ENCODE peak calls at places on chromosomes 5 and 9, in six cellular contexts. S, R, U, V, Y and P are unnamed samples.
A peak's percentile ranks its signal among the peaks of the same experiment; 100 is the strongest.

GRCh38 chr9:119368681-119369581 is at the start of gene BRINP1:
- DNase-seq in S (peak; percentile 19), R (no peak), U (no peak), V (no peak), Y (peak; percentile 49), P (no peak)

GRCh38 chr9:126261584-126262356 is 64.9 kb upstream of the MVB12B start:
- DNase-seq in S (no peak), R (no peak), U (no peak), V (no peak), Y (no peak), P (no peak)

GRCh38 chr5:17157916-17158529 is 59.4 kb upstream of the BASP1 start:
- DNase-seq in S (peak; percentile 79), R (peak; percentile 100), U (no peak), V (no peak), Y (no peak), P (peak; percentile 69)

GRCh38 chr5:84614907-84615306 is 230.2 kb upstream of the EDIL3 start:
- DNase-seq in S (no peak), R (no peak), U (no peak), V (no peak), Y (no peak), P (no peak)

GRCh38 chr9:135212961-135213360 is 125.5 kb downstream of the OLFM1 start:
- DNase-seq in S (no peak), R (no peak), U (no peak), V (no peak), Y (no peak), P (no peak)

GRCh38 chr9:98811051-98811650 is 3.7 kb downstream of the GALNT12 start:
- DNase-seq in S (peak; percentile 57), R (peak; percentile 96), U (no peak), V (no peak), Y (no peak), P (peak; percentile 26)

GRCh38 chr5:107594253-107595045 is 76.3 kb downstream of the EFNA5 start:
- DNase-seq in S (no peak), R (no peak), U (no peak), V (no peak), Y (no peak), P (no peak)

GRCh38 chr9:18707489-18708210 is 233.7 kb downstream of the ADAMTSL1 start:
- DNase-seq in S (no peak), R (no peak), U (no peak), V (no peak), Y (no peak), P (no peak)

GRCh38 chr5:73745806-73746205 is 119.8 kb downstream of the ARHGEF28 start:
- DNase-seq in S (no peak), R (no peak), U (no peak), V (no peak), Y (no peak), P (no peak)
- H3K4me2 ChIP-seq in S (no peak overlapping the region), R (no peak overlapping the region), U (no peak overlapping the region), V (no peak overlapping the region), Y (no peak overlapping the region), P (peak overlapping the region; percentile 33)

GRCh38 chr5:135092476-135092875 is 58.4 kb upstream of the PITX1 start:
- DNase-seq in S (no peak), R (no peak), U (no peak), V (no peak), Y (no peak), P (no peak)
- H3K4me3 ChIP-seq in S (no peak overlapping the region), R (no peak overlapping the region), U (no peak overlapping the region), V (no peak overlapping the region), Y (no peak overlapping the region), P (no peak overlapping the region)

GRCh38 chr9:136365775-136366223 is 2.3 kb upstream of the DNLZ start:
- DNase-seq in S (no peak), R (no peak), U (no peak), V (no peak), Y (no peak), P (no peak)

GRCh38 chr9:136363606-136364368 is at the start of gene DNLZ:
- DNase-seq in S (peak; percentile 87), R (peak; percentile 76), U (peak; percentile 66), V (peak; percentile 32), Y (no peak), P (peak; percentile 78)

GRCh38 chr9:136363106-136363605 is 388 bp downstream of the DNLZ start:
- DNase-seq in S (peak; percentile 95), R (peak; percentile 91), U (peak; percentile 91), V (peak; percentile 68), Y (peak; percentile 89), P (peak; percentile 93)

GRCh38 chr9:136364942-136365774 is 1.6 kb upstream of the DNLZ start:
- DNase-seq in S (no peak), R (no peak), U (no peak), V (no peak), Y (no peak), P (no peak)

GRCh38 chr9:136364369-136364748 is 815 bp upstream of the DNLZ start:
- DNase-seq in S (no peak), R (no peak), U (no peak), V (no peak), Y (no peak), P (no peak)
- TF ChIP-seq POLR2A in S (no peak), R (no peak), U (no peak), V (no peak), Y (no peak), P (no peak)

GRCh38 chr9:121636411-121636865 is 15.0 kb upstream of the DAB2IP start:
- DNase-seq in S (no peak), R (peak; percentile 46), U (no peak), V (no peak), Y (no peak), P (peak; percentile 65)
- H3K4me2 ChIP-seq in S (no peak overlapping the region), R (no peak overlapping the region), U (no peak overlapping the region), V (no peak overlapping the region), Y (no peak overlapping the region), P (no peak overlapping the region)

GRCh38 chr9:77177894-77178794 is 810 bp downstream of the VPS13A start:
- DNase-seq in S (peak; percentile 32), R (peak; percentile 31), U (no peak), V (no peak), Y (no peak), P (peak; percentile 49)

GRCh38 chr9:77177143-77177893 is at the start of gene VPS13A:
- DNase-seq in S (peak; percentile 94), R (peak; percentile 91), U (peak; percentile 88), V (peak; percentile 69), Y (peak; percentile 92), P (peak; percentile 91)

GRCh38 chr9:77183581-77183980 is 6.2 kb downstream of the VPS13A start:
- DNase-seq in S (no peak), R (no peak), U (no peak), V (no peak), Y (no peak), P (no peak)

GRCh38 chr9:77176686-77177142 is 620 bp upstream of the VPS13A start:
- DNase-seq in S (no peak), R (no peak), U (no peak), V (no peak), Y (no peak), P (no peak)

DNA sequence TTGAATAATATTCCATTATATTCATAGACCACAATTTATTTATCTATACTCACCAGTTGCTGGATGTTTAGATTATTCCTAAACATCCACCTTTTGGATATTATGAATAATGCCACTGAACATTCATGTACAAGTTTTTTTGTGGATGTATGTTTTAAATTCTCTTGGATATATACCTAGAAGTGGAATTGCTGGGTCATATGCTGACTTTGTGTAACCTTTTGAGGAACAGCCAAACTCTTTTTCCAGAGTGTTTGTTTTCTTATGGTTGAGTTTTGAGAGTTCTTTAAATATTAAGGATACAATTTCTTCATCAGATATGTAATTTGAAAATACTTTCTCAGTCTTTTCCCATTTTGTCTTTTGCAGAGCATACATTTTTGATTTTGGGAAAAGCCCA is 2.7 kb downstream of the VPS13A start:
- DNase-seq in S (no peak), R (peak; percentile 71), U (no peak), V (no peak), Y (no peak), P (no peak)
- H3K4me3 ChIP-seq in S (no peak overlapping the region), R (no peak overlapping the region), U (no peak overlapping the region), V (peak overlapping the region; percentile 98), Y (no peak overlapping the region), P (no peak overlapping the region)

DNA sequence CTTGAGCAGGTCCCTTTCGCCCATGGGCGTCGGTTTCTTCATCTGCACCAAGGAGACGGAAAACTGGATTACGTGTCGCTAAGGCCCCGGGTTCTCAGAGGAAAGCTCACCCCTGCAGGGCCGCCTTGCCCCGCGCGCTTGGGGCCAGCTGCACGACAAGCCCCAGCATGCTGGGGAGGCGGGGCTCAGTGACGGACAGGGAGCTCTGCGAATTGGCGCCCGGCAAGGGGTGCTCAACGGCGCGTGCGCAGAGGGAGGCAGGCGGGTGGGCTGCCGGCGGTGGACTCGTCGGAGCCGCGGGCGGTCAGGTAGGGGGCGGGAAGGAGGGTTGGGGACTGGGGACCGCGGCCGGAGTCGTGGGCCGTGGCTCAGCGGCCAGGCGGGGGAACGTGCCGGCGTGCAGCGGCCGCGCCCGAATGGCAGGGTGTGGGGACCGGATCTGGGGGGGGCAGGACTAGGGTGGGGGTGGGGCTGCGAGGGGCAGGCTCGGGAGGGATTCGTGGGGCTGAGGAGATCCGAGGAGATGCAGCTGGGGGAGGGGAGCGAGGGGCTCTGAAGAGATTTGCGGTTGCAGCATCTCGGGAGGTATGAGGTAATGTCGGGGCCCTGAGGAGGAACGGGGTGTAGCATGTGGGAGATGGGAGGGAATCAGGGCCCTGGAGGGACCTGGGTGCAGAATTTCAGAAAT is at the start of gene TRIM32:
- DNase-seq in S (peak; percentile 88), R (peak; percentile 81), U (peak; percentile 51), V (peak; percentile 51), Y (peak; percentile 82), P (peak; percentile 92)
- TF ChIP-seq POLR2A in S (peak; percentile 80), R (peak; percentile 35), U (peak; percentile 86), V (peak; percentile 88), Y (peak; percentile 70), P (peak; percentile 19)

GRCh38 chr5:174090147-174090546 is 44.6 kb downstream of the NSG2 start:
- DNase-seq in S (no peak), R (no peak), U (no peak), V (no peak), Y (no peak), P (no peak)

GRCh38 chr5:174096619-174097018 is 51.1 kb downstream of the NSG2 start:
- DNase-seq in S (no peak), R (no peak), U (no peak), V (no peak), Y (no peak), P (no peak)

GRCh38 chr5:174091006-174091578 is 45.6 kb downstream of the NSG2 start:
- DNase-seq in S (no peak), R (no peak), U (no peak), V (no peak), Y (no peak), P (no peak)

GRCh38 chr5:174094857-174095606 is 49.5 kb downstream of the NSG2 start:
- DNase-seq in S (no peak), R (no peak), U (no peak), V (peak; percentile 33), Y (no peak), P (no peak)

DNA sequence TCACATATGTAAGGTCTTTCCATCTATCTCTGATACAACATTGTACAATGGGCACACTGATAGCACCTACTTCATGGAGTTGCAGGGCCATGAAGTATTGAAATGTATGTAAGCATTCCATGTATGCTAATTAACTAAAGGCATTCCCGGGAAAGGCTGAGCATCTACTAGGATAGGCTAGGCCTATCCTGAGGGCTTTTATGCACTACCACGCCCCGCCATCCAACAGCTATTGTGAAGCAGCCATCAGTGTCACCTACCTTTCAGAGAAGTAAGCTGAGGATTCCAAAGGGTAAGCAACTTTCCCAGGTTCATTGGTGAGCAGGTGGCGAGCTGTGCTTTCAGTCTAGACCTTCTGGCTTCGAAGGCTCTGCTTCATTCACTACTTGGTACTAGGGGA is 47.6 kb downstream of the NSG2 start:
- DNase-seq in S (no peak), R (no peak), U (no peak), V (no peak), Y (no peak), P (no peak)
- H3K4me2 ChIP-seq in S (no peak overlapping the region), R (no peak overlapping the region), U (no peak overlapping the region), V (no peak overlapping the region), Y (no peak overlapping the region), P (no peak overlapping the region)